ENCODE peak calls at places on chromosomes 13 and 19, in six cellular contexts. F is T-helper 2 cell; L is H9; Q is midbrain; D is fibroblast of the conjunctiva; P is activated T-helper 1 cell treated with anti-CD3 and anti-CD28 coated beads, Interleukin-12 subunit alpha, Interleukin-12 subunit beta, Interleukin-2, Interleukin-4 antibody, amounts not matched to agents 30 ng/mL and 10 ng/mL and 1 ng/mL, durations not matched to agents 14 hours and 24 hours and 36 hours. U is an unnamed sample.
A peak's percentile ranks its signal among the peaks of the same experiment; 100 is the strongest.

GRCh38 chr13:36725936-36726335 is 52.1 kb downstream of the SERTM1 start:
- DNase-seq in F (no peak), L (no peak), Q (no peak), D (no peak), P (no peak), U (no peak)

GRCh38 chr19:2507109-2507508 is 31.2 kb downstream of the GADD45B start:
- DNase-seq in F (no peak), L (no peak), Q (no peak), D (no peak), P (peak; percentile 46), U (peak; percentile 76)

GRCh38 chr13:107649071-107649470 is 566.3 kb downstream of the LIG4 start:
- DNase-seq in F (no peak), L (no peak), Q (no peak), D (no peak), P (no peak), U (no peak)

GRCh38 chr19:5172859-5173577 is 167.6 kb downstream of the PTPRS start:
- DNase-seq in F (no peak), L (no peak), Q (no peak), D (peak; percentile 84), P (no peak), U (peak; percentile 58)

GRCh38 chr13:106566682-106567420 is 1.1 kb downstream of the ARGLU1 start:
- DNase-seq in F (no peak), L (peak; percentile 56), Q (peak; percentile 24), D (peak; percentile 29), P (peak; percentile 26), U (peak; percentile 62)

GRCh38 chr13:58843567-58843966 is 1212.0 kb downstream of the PCDH17 start:
- DNase-seq in F (no peak), L (peak; percentile 47), Q (no peak), D (no peak), P (no peak), U (no peak)

GRCh38 chr19:15072930-15073647 is 8.9 kb upstream of the OR1I1 start:
- DNase-seq in F (no peak), L (peak; percentile 41), Q (no peak), D (no peak), P (no peak), U (no peak)

GRCh38 chr13:90416519-90416918 is 931.0 kb upstream of the MIR17HG start:
- DNase-seq in F (no peak), L (no peak), Q (no peak), D (peak; percentile 43), P (no peak), U (no peak)

GRCh38 chr13:103386341-103386740 is 320.1 kb upstream of the SLC10A2 start:
- DNase-seq in F (no peak), L (no peak), Q (no peak), D (no peak), P (no peak), U (peak; percentile 9)

GRCh38 chr13:99237981-99238662 is 20.1 kb downstream of the GPR18 start:
- DNase-seq in F (no peak), L (no peak), Q (peak; percentile 3), D (no peak), P (no peak), U (no peak)

U was measured in SW480.